ENCODE peak calls at places on chromosomes 4 and X, in four cellular contexts. I is aorta, K is PC-9, X is IMR-90. D is an unnamed sample.

GRCh38 chrX:131830400-131831184 is 192.5 kb upstream of the STK26 start:
- DNase-seq in I (peak; percentile 78), K (peak; percentile 91), X (peak; percentile 69), D (peak; percentile 6)

GRCh38 chr4:168398188-168398587 is 79.6 kb upstream of the DDX60 start:
- DNase-seq in I (no peak), K (no peak), X (no peak), D (no peak)

GRCh38 chr4:76569695-76570094 is 134.7 kb downstream of the SHROOM3 start:
- DNase-seq in I (no peak), K (no peak), X (no peak), D (no peak)

GRCh38 chr4:161883157-161883556 is 280.6 kb downstream of the FSTL5 start:
- DNase-seq in I (no peak), K (no peak), X (no peak), D (no peak)

GRCh38 chrX:2391869-2392606 is 108.7 kb downstream of the DHRSX start:
- DNase-seq in I (no peak), K (peak; percentile 78), X (peak; percentile 82), D (peak; percentile 93)

GRCh38 chr4:76090241-76090691 is 15.8 kb downstream of the ART3 start:
- DNase-seq in I (peak; percentile 51), K (peak; percentile 23), X (peak; percentile 94), D (peak; percentile 96)

GRCh38 chr4:123871351-123871750 is 474.8 kb downstream of the SPRY1 start:
- DNase-seq in I (no peak), K (no peak), X (no peak), D (no peak)

GRCh38 chr4:100420571-100420970 is 97.3 kb downstream of the EMCN start:
- DNase-seq in I (no peak), K (no peak), X (peak; percentile 4), D (no peak)

GRCh38 chr4:78684196-78685079 is 91.7 kb upstream of the BMP2K start:
- DNase-seq in I (no peak), K (no peak), X (peak; percentile 55), D (no peak)

GRCh38 chr4:149823770-149824221 is 8.2 kb upstream of the IQCM start:
- DNase-seq in I (no peak), K (no peak), X (peak; percentile 74), D (peak; percentile 68)

GRCh38 chr4:139208404-139208945 is 31.5 kb upstream of the ELF2 start:
- DNase-seq in I (no peak), K (no peak), X (peak; percentile 91), D (peak; percentile 37)

GRCh38 chr4:86497980-86498379 is 96.1 kb upstream of the PTPN13 start:
- DNase-seq in I (peak; percentile 42), K (no peak), X (no peak), D (peak; percentile 3)

GRCh38 chrX:10952619-10953018 is 158.5 kb upstream of the HCCS start:
- DNase-seq in I (peak; percentile 51), K (no peak), X (peak; percentile 20), D (no peak)

GRCh38 chr4:172986114-172986513 is 182.5 kb upstream of the GALNT7 start:
- DNase-seq in I (no peak), K (no peak), X (no peak), D (peak; percentile 74)

GRCh38 chrX:81414630-81415029 is 212.7 kb downstream of the SH3BGRL start:
- DNase-seq in I (no peak), K (no peak), X (no peak), D (no peak)

GRCh38 chrX:69031181-69031580 is 134.1 kb downstream of the PJA1 start:
- DNase-seq in I (no peak), K (no peak), X (no peak), D (no peak)

GRCh38 chrX:129690435-129690834 is 35.7 kb upstream of the APLN start:
- DNase-seq in I (no peak), K (no peak), X (peak; percentile 12), D (no peak)

GRCh38 chr4:143402776-143403550 is 66.3 kb downstream of the GAB1 start:
- DNase-seq in I (no peak), K (no peak), X (no peak), D (no peak)

GRCh38 chr4:55973650-55974049 is 24.9 kb downstream of the CEP135 start:
- DNase-seq in I (no peak), K (no peak), X (no peak), D (no peak)

GRCh38 chr4:7499661-7500060 is 64.9 kb upstream of the PSAPL1 start:
- DNase-seq in I (no peak), K (no peak), X (no peak), D (no peak)
- H3K4me1 ChIP-seq in I (no peaks in the 10 kb centered on the region), K (no peaks in the 10 kb centered on the region), X (no peaks in the 10 kb centered on the region), D (no peaks in the 10 kb centered on the region)

GRCh38 chrX:70442224-70442623 is 2.4 kb upstream of the DLG3 start:
- DNase-seq in I (no peak), K (no peak), X (no peak), D (no peak)

GRCh38 chrX:70446380-70447350 is 2.0 kb downstream of the DLG3 start:
- DNase-seq in I (no peak), K (no peak), X (no peak), D (no peak)

GRCh38 chrX:70445197-70445656 is 592 bp downstream of the DLG3 start:
- DNase-seq in I (no peak), K (no peak), X (no peak), D (no peak)

GRCh38 chrX:70445876-70446275 is 1.2 kb downstream of the DLG3 start:
- DNase-seq in I (no peak), K (no peak), X (no peak), D (no peak)

GRCh38 chrX:70444326-70445196 is at the start of gene DLG3:
- DNase-seq in I (no peak), K (peak; percentile 12), X (peak; percentile 51), D (no peak)
- H3K27me3 ChIP-seq in I (no peaks in the 10 kb centered on the region), K (no peaks in the 10 kb centered on the region), X (peaks cover 18% of the 10 kb centered on the region), D (peaks cover 26% of the 10 kb centered on the region)

DNA sequence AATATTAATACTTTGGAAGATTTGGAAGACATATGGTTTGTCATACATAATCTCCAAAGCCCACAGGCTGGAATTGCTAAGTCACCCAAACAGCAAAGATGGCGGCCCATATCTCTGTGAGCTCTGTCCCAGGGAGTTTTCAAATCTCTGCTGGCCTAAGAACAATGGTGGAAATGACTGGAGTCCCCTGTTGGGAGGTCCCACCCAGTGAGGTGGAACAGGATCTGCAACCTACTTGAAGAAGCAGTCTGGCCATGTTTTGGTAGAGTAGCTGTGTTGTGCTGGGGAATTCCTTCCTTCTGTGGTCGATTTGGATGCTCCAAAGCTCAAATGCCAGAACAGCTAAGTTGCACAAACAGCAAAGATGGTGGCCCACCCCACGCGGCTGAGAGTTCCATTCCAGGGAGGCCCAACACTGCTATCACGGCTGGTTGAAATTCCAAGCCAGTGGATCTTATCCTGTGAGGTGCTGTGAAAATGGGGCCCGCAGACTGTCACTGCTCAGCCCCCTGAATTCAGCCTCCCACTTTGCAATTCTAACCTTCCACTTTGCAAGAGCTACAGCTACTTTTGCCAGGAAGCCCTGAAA is 3.2 kb upstream of the UGT2B7 start:
- DNase-seq in I (no peak), K (no peak), X (no peak), D (no peak)
- H3K27ac ChIP-seq in I (no peak overlapping the region), K (no peak overlapping the region), X (no peak overlapping the region), D (no peak overlapping the region)

GRCh38 chr4:6278801-6279197 is 9.1 kb downstream of the WFS1 start:
- DNase-seq in I (no peak), K (no peak), X (peak; percentile 65), D (no peak)
- H3K4me1 ChIP-seq in I (no peaks in the 10 kb centered on the region), K (peaks cover 8% of the 10 kb centered on the region), X (peaks cover 33% of the 10 kb centered on the region), D (no peaks in the 10 kb centered on the region)

GRCh38 chr4:54660591-54660990 is 2.8 kb downstream of the KIT start:
- DNase-seq in I (no peak), K (no peak), X (no peak), D (no peak)
- H3K27me3 ChIP-seq in I (no peaks in the 10 kb centered on the region), K (no peaks in the 10 kb centered on the region), X (peaks cover 15% of the 10 kb centered on the region), D (peaks cover 49% of the 10 kb centered on the region)

D was measured in foreskin keratinocyte.